ENCODE peak calls at places on chromosomes 7 and 10, in four cellular contexts. L is neural progenitor cell, H is ovary, W is A549. B is an unnamed sample.

GRCh38 chr10:95289921-95290421 is 832 bp downstream of the PDLIM1 start:
- DNase-seq in L (no peak), H (no peak), W (no peak), B (no peak)

GRCh38 chr10:79374312-79375191 is 27.3 kb downstream of the PPIF start:
- DNase-seq in L (peak; percentile 85), H (peak; percentile 87), W (peak; percentile 62), B (peak; percentile 82)

GRCh38 chr10:124595143-124595883 is 133.7 kb downstream of the LHPP start:
- DNase-seq in L (no peak), H (peak; percentile 19), W (no peak), B (no peak)

GRCh38 chr10:93755443-93756127 is 2.2 kb upstream of the LGI1 start:
- DNase-seq in L (no peak), H (no peak), W (no peak), B (no peak)

GRCh38 chr10:113078282-113078907 is 128.3 kb downstream of the TCF7L2 start:
- DNase-seq in L (no peak), H (no peak), W (no peak), B (no peak)

GRCh38 chr7:100089458-100090201 is 861 bp downstream of the COPS6 start:
- DNase-seq in L (no peak), H (no peak), W (no peak), B (no peak)

GRCh38 chr7:5695037-5695708 is 86.3 kb downstream of the RNF216 start:
- DNase-seq in L (no peak), H (no peak), W (no peak), B (peak; percentile 60)

GRCh38 chr7:143901360-143901709 is 641 bp downstream of the TCAF1 start:
- DNase-seq in L (no peak), H (peak; percentile 63), W (no peak), B (peak; percentile 46)

GRCh38 chr7:91128574-91129348 is 135.5 kb upstream of the FZD1 start:
- DNase-seq in L (peak; percentile 35), H (no peak), W (no peak), B (no peak)

GRCh38 chr7:10977113-10977512 is 3.4 kb downstream of the PHF14 start:
- DNase-seq in L (no peak), H (no peak), W (no peak), B (no peak)
- H3K4me3 ChIP-seq in L (no peak overlapping the region), H (no peak overlapping the region), W (no peak overlapping the region), B (no peak overlapping the region)

GRCh38 chr7:63925626-63926460 is 72.8 kb upstream of the ZNF722 start:
- DNase-seq in L (no peak), H (peak; percentile 94), W (peak; percentile 40), B (peak; percentile 93)
- H3K4me3 ChIP-seq in L (no peak overlapping the region), H (peak overlapping the region; percentile 46), W (no peak overlapping the region), B (peak overlapping the region; percentile 76)

GRCh38 chr10:132465193-132465888 is 68.3 kb downstream of the PWWP2B start:
- DNase-seq in L (peak; percentile 49), H (peak; percentile 55), W (no peak), B (no peak)
- H3K4me3 ChIP-seq in L (no peak overlapping the region), H (no peak overlapping the region), W (no peak overlapping the region), B (no peak overlapping the region)

GRCh38 chr10:123149568-123150228 is 1.8 kb downstream of the HMX2 start:
- DNase-seq in L (peak; percentile 79), H (no peak), W (no peak), B (no peak)
- H3K4me3 ChIP-seq in L (peak overlapping the region; percentile 37), H (no peak overlapping the region), W (no peak overlapping the region), B (peak overlapping the region; percentile 5)

GRCh38 chr7:134212576-134213546 is 85.7 kb downstream of the LRGUK start:
- DNase-seq in L (no peak), H (no peak), W (peak; percentile 17), B (no peak)
- H3K4me3 ChIP-seq in L (no peak overlapping the region), H (no peak overlapping the region), W (no peak overlapping the region), B (no peak overlapping the region)

GRCh38 chr10:61992059-61992460 is 90.6 kb downstream of the ARID5B start:
- DNase-seq in L (no peak), H (peak; percentile 33), W (no peak), B (no peak)
- H3K4me3 ChIP-seq in L (no peak overlapping the region), H (no peak overlapping the region), W (no peak overlapping the region), B (no peak overlapping the region)

GRCh38 chr10:75234017-75234682 is 1.6 kb downstream of the COMTD1 start:
- DNase-seq in L (peak; percentile 96), H (peak; percentile 95), W (peak; percentile 95), B (peak; percentile 89)
- H3K4me3 ChIP-seq in L (peak overlapping the region; percentile 52), H (peak overlapping the region; percentile 83), W (peak overlapping the region; percentile 78), B (peak overlapping the region; percentile 59)

DNA sequence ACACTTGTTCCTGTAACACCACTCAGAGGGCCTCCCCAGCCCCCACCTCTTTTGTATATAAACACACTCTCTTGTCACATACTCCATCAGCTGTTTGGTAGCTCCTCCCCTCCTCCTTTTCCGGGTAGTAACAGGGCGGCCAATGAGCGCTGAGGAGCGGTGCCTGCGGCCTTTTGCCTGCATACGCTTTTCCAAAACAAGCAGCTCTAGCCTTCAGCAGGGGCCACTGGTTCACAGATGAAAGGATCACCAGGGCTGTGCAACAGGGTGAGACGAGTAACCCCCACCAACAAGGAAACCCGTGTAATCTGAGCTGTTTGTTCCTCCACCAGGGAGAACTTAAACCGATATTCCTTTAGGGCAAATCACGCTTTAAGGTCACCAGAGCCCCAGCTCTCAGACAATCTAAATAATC is 3.9 kb downstream of the UBE2H start:
- DNase-seq in L (peak; percentile 95), H (peak; percentile 86), W (peak; percentile 94), B (peak; percentile 78)
- H3K4me3 ChIP-seq in L (peak overlapping the region; percentile 98), H (peak overlapping the region; percentile 79), W (peak overlapping the region; percentile 73), B (peak overlapping the region; percentile 74)

GRCh38 chr7:150631084-150631824 is 931 bp downstream of the GIMAP6 start:
- DNase-seq in L (no peak), H (no peak), W (no peak), B (peak; percentile 51)
- H3K4me3 ChIP-seq in L (no peak overlapping the region), H (no peak overlapping the region), W (no peak overlapping the region), B (peak overlapping the region; percentile 26)

B was measured in uterus.